ENCODE peak calls at places on chromosomes 1 and 21, in four cellular contexts. Y is AG08396; D is activated naive CD8-positive, alpha-beta T cell treated with anti-CD3 and anti-CD28 coated beads, Interleukin-2, amount 50 U/mL, for 24 hours; Z is fibroblast of lung. P is an unnamed sample.

GRCh38 chr1:197954718-197955418 is 37.7 kb downstream of the LHX9 start:
- DNase-seq in Z (no peak), D (no peak), Y (no peak), P (no peak)

GRCh38 chr21:41762236-41762635 is 4.6 kb downstream of the RIPK4 start:
- DNase-seq in Z (no peak), Y (no peak), D (no peak), P (no peak)

GRCh38 chr1:13701274-13701650 is 1.3 kb downstream of the PRDM2 start:
- DNase-seq in Y (no peak), D (no peak), Z (no peak), P (no peak)

GRCh38 chr1:159928491-159929050 is 3.3 kb upstream of the TAGLN2 start:
- DNase-seq in Y (no peak), D (no peak), Z (no peak), P (no peak)

GRCh38 chr21:17813353-17813752 is 5.8 kb downstream of the C21orf91 start:
- DNase-seq in Y (no peak), Z (no peak), D (no peak), P (no peak)

GRCh38 chr1:243447342-243447741 is 191.5 kb downstream of the SDCCAG8 start:
- DNase-seq in Y (peak), Z (peak), D (no peak), P (no peak)

GRCh38 chr1:95023399-95024050 is 49.2 kb downstream of the ALG14 start:
- DNase-seq in D (no peak), Y (peak), Z (peak), P (peak)

GRCh38 chr1:92461364-92462097 is 25.2 kb downstream of the GFI1 start:
- DNase-seq in Z (no peak), Y (no peak), D (no peak), P (no peak)

GRCh38 chr1:219544163-219544846 is 68.6 kb downstream of the ZC3H11B start:
- DNase-seq in D (no peak), Z (peak), Y (no peak), P (no peak)

GRCh38 chr1:27436204-27437159 is 44.1 kb downstream of the GPR3 start:
- DNase-seq in Z (peak), Y (peak), D (no peak), P (peak)

GRCh38 chr1:167723707-167724323 is 2.0 kb downstream of the MPZL1 start:
- DNase-seq in D (no peak), Z (no peak), Y (no peak), P (no peak)

GRCh38 chr1:32917521-32917920 is 16.3 kb upstream of the TMEM54 start:
- DNase-seq in Z (no peak), D (no peak), Y (no peak), P (no peak)

GRCh38 chr1:243548516-243548915 is 292.7 kb downstream of the SDCCAG8 start:
- DNase-seq in D (no peak), Y (no peak), Z (no peak), P (no peak)

GRCh38 chr21:44874497-44875331 is 1.2 kb upstream of the PTTG1IP start:
- DNase-seq in D (peak), Z (no peak), Y (no peak), P (no peak)

GRCh38 chr1:88982055-88982454 is 10.4 kb downstream of the KYAT3 start:
- DNase-seq in Y (no peak), Z (peak), D (no peak), P (peak)

GRCh38 chr1:84758968-84759491 is 68.8 kb upstream of the SSX2IP start:
- DNase-seq in D (peak), Z (peak), Y (peak), P (no peak)

GRCh38 chr1:105608713-105609112 is 1447.8 kb upstream of the PRMT6 start:
- DNase-seq in Z (no peak), D (no peak), Y (no peak), P (peak)

GRCh38 chr1:212283741-212284140 is 1.5 kb upstream of the PPP2R5A start:
- DNase-seq in D (no peak), Z (no peak), Y (no peak), P (no peak)

GRCh38 chr21:44317241-44317782 is 17.5 kb downstream of the PFKL start:
- DNase-seq in D (no peak), Y (no peak), Z (no peak), P (no peak)

GRCh38 chr1:17207966-17208418 is 3.1 kb downstream of the PADI1 start:
- DNase-seq in Z (peak), D (peak), Y (peak), P (peak)

GRCh38 chr1:156608036-156608674 is 6.9 kb upstream of the GPATCH4 start:
- DNase-seq in Z (peak), Y (peak), D (peak), P (peak)

GRCh38 chr1:172141351-172142000 is 279.0 kb upstream of the C1orf105 start:
- DNase-seq in D (no peak), Y (no peak), Z (no peak), P (no peak)

GRCh38 chr1:195894411-195894810 is 713.8 kb downstream of the KCNT2 start:
- DNase-seq in Z (no peak), Y (no peak), D (no peak), P (no peak)

GRCh38 chr1:81800741-81801031 is at the start of gene ADGRL2:
- DNase-seq in D (no peak), Z (no peak), Y (peak), P (no peak)

GRCh38 chr1:82114887-82115286 is 314.2 kb downstream of the ADGRL2 start:
- DNase-seq in Z (no peak), D (no peak), Y (no peak), P (no peak)

GRCh38 chr1:37875833-37876232 is 16.4 kb upstream of the MTF1 start:
- DNase-seq in Y (no peak), D (no peak), Z (no peak), P (no peak)

GRCh38 chr21:31348188-31348587 is 4.1 kb upstream of the TIAM1 start:
- DNase-seq in Z (no peak), Y (no peak), D (no peak), P (no peak)

P was measured in kidney glomerular epithelial cell.